ENCODE peak calls at places on chromosome 14, in seven cellular contexts. P is hippocampal formation; N is Jurkat, Clone E6-1; J is NCI-H774; X is heart right ventricle; V is ureter; S is kidney. B is an unnamed sample.

GRCh38 chr14:99389171-99389826 is 91.4 kb downstream of the SETD3 start:
- DNase-seq in P (no peak), N (no peak), J (no peak), X (peak), V (no peak), S (no peak), B (no peak)

GRCh38 chr14:99573000-99573330 is 31.0 kb downstream of the CCDC85C start:
- DNase-seq in P (no peak), N (no peak), J (peak), X (no peak), V (no peak), S (no peak), B (no peak)

GRCh38 chr14:103188691-103189480 is 65.6 kb downstream of the TNFAIP2 start:
- DNase-seq in P (no peak), N (no peak), J (no peak), X (peak), V (no peak), S (peak), B (no peak)

GRCh38 chr14:33851366-33851765 is 99.5 kb downstream of the EGLN3 start:
- DNase-seq in P (no peak), N (no peak), J (no peak), X (no peak), V (no peak), S (no peak), B (peak)

GRCh38 chr14:52313493-52313881 is 625 bp upstream of the PTGER2 start:
- DNase-seq in P (no peak), N (no peak), J (no peak), X (no peak), V (no peak), S (no peak), B (no peak)

GRCh38 chr14:59926534-59926933 is 6.6 kb downstream of the LRRC9 start:
- DNase-seq in P (no peak), N (no peak), J (no peak), X (no peak), V (no peak), S (no peak), B (no peak)

GRCh38 chr14:25050494-25051170 is 685 bp upstream of the STXBP6 start:
- DNase-seq in P (peak), N (no peak), J (no peak), X (peak), V (no peak), S (no peak), B (no peak)

GRCh38 chr14:58656671-58657411 is 19.1 kb downstream of the DACT1 start:
- DNase-seq in P (no peak), N (no peak), J (no peak), X (no peak), V (no peak), S (no peak), B (no peak)

GRCh38 chr14:55915464-55915863 is 202.7 kb upstream of the PELI2 start:
- DNase-seq in P (no peak), N (no peak), J (no peak), X (no peak), V (no peak), S (no peak), B (no peak)

GRCh38 chr14:58864751-58865519 is 227.2 kb downstream of the DACT1 start:
- DNase-seq in P (no peak), N (no peak), J (no peak), X (peak), V (no peak), S (no peak), B (no peak)